ENCODE peak calls at places on chromosomes 13 and 19, in seven cellular contexts. B, D, K, V, H, J and C are unnamed samples.
A peak's percentile ranks its signal among the peaks of the same experiment; 100 is the strongest.

GRCh38 chr13:93736111-93736510 is 509.5 kb downstream of the GPC6 start:
- DNase-seq in B (no peak), D (no peak), K (no peak), V (no peak), H (peak; percentile 82), J (no peak), C (no peak)

GRCh38 chr13:79997244-79997643 is 343.7 kb downstream of the SPRY2 start:
- DNase-seq in B (no peak), D (no peak), K (no peak), V (no peak), H (peak; percentile 15), J (no peak), C (no peak)

GRCh38 chr13:109412232-109412935 is 374.0 kb downstream of the IRS2 start:
- DNase-seq in B (no peak), D (peak; percentile 63), K (peak; percentile 34), V (peak; percentile 74), H (peak; percentile 33), J (no peak), C (peak; percentile 55)

GRCh38 chr13:71712988-71713653 is 153.9 kb downstream of the DACH1 start:
- DNase-seq in B (no peak), D (peak; percentile 26), K (no peak), V (no peak), H (no peak), J (no peak), C (no peak)

GRCh38 chr13:94858856-94859811 is 146.8 kb upstream of the SOX21 start:
- DNase-seq in B (peak; percentile 53), D (peak; percentile 40), K (peak; percentile 35), V (peak; percentile 66), H (peak; percentile 5), J (peak; percentile 79), C (peak; percentile 64)

GRCh38 chr13:32134241-32134801 is 102.7 kb downstream of the FRY start:
- DNase-seq in B (no peak), D (no peak), K (no peak), V (no peak), H (peak; percentile 73), J (no peak), C (no peak)

GRCh38 chr19:3665681-3666544 is 34.4 kb downstream of the PIP5K1C start:
- DNase-seq in B (peak; percentile 67), D (peak; percentile 72), K (peak; percentile 69), V (peak; percentile 77), H (no peak), J (peak; percentile 89), C (peak; percentile 76)

GRCh38 chr13:51502206-51502651 is 49.4 kb upstream of the INTS6 start:
- DNase-seq in B (no peak), D (no peak), K (no peak), V (no peak), H (peak; percentile 59), J (no peak), C (no peak)

GRCh38 chr13:97130201-97130600 is 91.9 kb upstream of the MBNL2 start:
- DNase-seq in B (no peak), D (no peak), K (no peak), V (no peak), H (no peak), J (no peak), C (no peak)

GRCh38 chr13:83880275-83881027 is 1.8 kb downstream of the SLITRK1 start:
- DNase-seq in B (no peak), D (no peak), K (no peak), V (no peak), H (no peak), J (no peak), C (no peak)

GRCh38 chr19:10915511-10916091 is 12.8 kb downstream of the YIPF2 start:
- DNase-seq in B (no peak), D (no peak), K (peak; percentile 38), V (no peak), H (peak; percentile 86), J (peak; percentile 90), C (no peak)

GRCh38 chr13:20984879-20985278 is 76.5 kb downstream of the LATS2 start:
- DNase-seq in B (no peak), D (no peak), K (no peak), V (no peak), H (peak; percentile 70), J (no peak), C (no peak)

GRCh38 chr13:52804202-52804641 is 44.2 kb downstream of the PCDH8 start:
- DNase-seq in B (no peak), D (no peak), K (no peak), V (no peak), H (no peak), J (no peak), C (no peak)

GRCh38 chr13:29587645-29588044 is 7.8 kb downstream of the SLC7A1 start:
- DNase-seq in B (no peak), D (no peak), K (no peak), V (no peak), H (peak; percentile 24), J (no peak), C (no peak)

GRCh38 chr19:39223703-39224279 is 19.7 kb upstream of the SYCN start:
- DNase-seq in B (no peak), D (no peak), K (no peak), V (no peak), H (peak; percentile 19), J (no peak), C (no peak)

GRCh38 chr13:111344471-111345191 is 24.2 kb downstream of the TEX29 start:
- DNase-seq in B (no peak), D (no peak), K (peak; percentile 63), V (no peak), H (peak; percentile 92), J (no peak), C (peak; percentile 89)

GRCh38 chr13:80336335-80336734 is 4.6 kb downstream of the SPRY2 start:
- DNase-seq in B (no peak), D (no peak), K (no peak), V (no peak), H (peak; percentile 18), J (no peak), C (no peak)

GRCh38 chr19:7224205-7224833 is 69.9 kb downstream of the INSR start:
- DNase-seq in B (peak; percentile 73), D (no peak), K (peak; percentile 69), V (peak; percentile 68), H (peak; percentile 30), J (no peak), C (no peak)

GRCh38 chr13:40130871-40131636 is 475.6 kb downstream of the COG6 start:
- DNase-seq in B (peak; percentile 75), D (no peak), K (no peak), V (no peak), H (no peak), J (no peak), C (no peak)

GRCh38 chr13:40132249-40132648 is 476.8 kb downstream of the COG6 start:
- DNase-seq in B (no peak), D (no peak), K (no peak), V (no peak), H (no peak), J (no peak), C (no peak)

GRCh38 chr13:40127476-40127875 is 472.0 kb downstream of the COG6 start:
- DNase-seq in B (no peak), D (no peak), K (no peak), V (no peak), H (no peak), J (no peak), C (no peak)

GRCh38 chr13:40127925-40128324 is 472.5 kb downstream of the COG6 start:
- DNase-seq in B (no peak), D (no peak), K (no peak), V (no peak), H (no peak), J (no peak), C (no peak)

GRCh38 chr13:40129467-40129866 is 474.0 kb downstream of the COG6 start:
- DNase-seq in B (no peak), D (no peak), K (no peak), V (no peak), H (no peak), J (no peak), C (no peak)
- H3K4me1 ChIP-seq in B (peaks cover 4% of the 10 kb centered on the region), D (no peaks in the 10 kb centered on the region), K (no peaks in the 10 kb centered on the region), V (no peaks in the 10 kb centered on the region), H (no peaks in the 10 kb centered on the region), J (peaks cover 3% of the 10 kb centered on the region), C (peaks cover 5% of the 10 kb centered on the region)

DNA sequence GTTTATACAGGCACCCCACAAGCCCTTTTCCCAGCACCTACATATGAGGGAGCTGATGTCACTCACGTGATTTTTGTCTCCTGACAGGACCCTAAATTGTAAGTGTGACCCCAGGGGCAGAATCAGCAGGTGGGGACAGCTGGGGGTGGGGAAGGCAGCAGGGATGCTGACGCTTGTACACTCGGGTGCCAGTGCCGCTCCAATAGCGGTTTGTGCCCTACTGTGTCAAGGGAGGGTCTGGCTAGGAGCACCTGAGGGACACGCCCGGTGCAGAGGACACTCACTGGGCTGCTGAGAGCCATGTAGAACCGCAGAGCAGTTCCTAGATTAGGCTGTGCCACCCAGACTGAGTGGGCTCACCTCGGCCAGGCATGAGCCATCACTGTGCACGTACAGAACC is 81.3 kb downstream of the SCGB2B2 start:
- DNase-seq in B (no peak), D (no peak), K (no peak), V (no peak), H (no peak), J (no peak), C (no peak)
- H3K4me3 ChIP-seq in B (no peak overlapping the region), D (no peak overlapping the region), K (no peak overlapping the region), V (no peak overlapping the region), H (no peak overlapping the region), J (no peak overlapping the region), C (no peak overlapping the region)

DNA sequence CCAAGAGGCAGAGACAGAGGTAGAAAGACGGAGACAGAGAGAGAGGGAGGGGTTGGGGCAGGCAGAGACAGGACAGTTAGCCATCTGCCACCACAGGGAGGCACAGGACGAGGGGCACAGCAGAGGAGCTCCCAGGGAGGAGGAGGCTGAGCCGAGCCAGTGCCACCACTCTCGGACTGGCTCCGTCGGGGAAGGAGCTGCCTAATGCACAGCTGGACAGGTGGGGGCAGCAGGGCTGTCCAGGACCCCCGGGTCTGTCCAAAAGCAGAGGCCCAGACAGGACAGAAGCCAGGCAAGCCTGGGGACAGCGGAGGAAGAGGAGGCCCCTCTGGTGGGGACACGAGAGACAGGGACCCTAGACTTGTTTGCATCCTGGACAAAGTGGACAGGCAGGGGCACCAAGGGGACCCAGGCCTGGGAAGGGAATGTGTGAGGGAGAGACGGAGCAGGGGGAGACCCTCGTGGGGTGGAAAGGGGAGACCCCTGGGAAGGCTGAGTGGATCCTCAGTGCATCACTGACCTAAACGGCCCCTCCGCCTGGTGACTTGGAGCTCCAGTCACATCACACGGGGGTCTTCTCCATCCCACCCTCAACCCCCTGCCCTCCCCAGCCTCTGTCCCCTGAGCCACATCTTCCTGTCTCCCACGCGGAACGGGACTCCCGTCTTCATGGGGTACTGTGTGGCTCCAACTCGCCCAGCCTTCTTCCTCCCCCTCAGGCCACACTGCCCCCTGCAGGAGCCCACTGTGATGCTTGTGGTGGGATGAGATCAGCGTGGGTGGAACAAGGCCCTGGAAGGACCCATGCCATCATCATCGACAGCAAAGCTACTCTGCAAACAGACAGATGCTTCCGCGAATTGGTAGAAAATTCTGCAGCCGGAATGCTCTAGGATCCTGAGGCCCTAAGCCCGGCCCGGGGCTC is 889 bp downstream of the F10 start:
- DNase-seq in B (no peak), D (no peak), K (no peak), V (no peak), H (no peak), J (peak; percentile 77), C (peak; percentile 41)
- TF ChIP-seq CTCF in B (no peak), D (no peak), K (no peak), V (peak; percentile 45), H (peak; percentile 24), J (no peak), C (no peak)

DNA sequence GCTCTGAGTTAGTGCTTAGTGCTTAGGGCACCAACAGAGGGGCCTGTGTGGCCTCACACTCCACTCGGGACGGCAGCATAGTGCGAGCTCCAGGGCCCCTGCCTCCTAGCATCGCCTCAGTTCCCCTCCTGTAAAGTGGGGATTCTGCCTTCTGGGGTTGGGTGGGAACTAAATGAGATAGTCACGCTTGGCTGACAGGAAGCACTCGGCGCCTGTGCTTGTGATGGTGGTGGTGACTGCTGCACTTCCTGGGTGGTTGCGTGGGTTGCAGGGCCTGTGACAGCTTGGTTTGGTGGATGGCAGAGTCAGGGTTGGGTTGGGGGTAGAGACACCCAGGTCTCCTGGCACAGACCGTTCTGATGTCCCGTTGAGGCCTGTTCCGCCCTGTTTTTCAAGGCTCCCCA is 7.7 kb downstream of the PLEKHF1 start:
- DNase-seq in B (no peak), D (no peak), K (peak; percentile 41), V (no peak), H (no peak), J (no peak), C (no peak)
- H3K4me1 ChIP-seq in B (peaks cover 14% of the 10 kb centered on the region), D (peaks cover 52% of the 10 kb centered on the region), K (peaks cover 87% of the 10 kb centered on the region), V (peaks cover 63% of the 10 kb centered on the region), H (peaks cover 5% of the 10 kb centered on the region), J (peaks cover 74% of the 10 kb centered on the region), C (peaks cover 81% of the 10 kb centered on the region)